ENCODE peak calls at places on chromosomes 1 and 21, in four cellular contexts. One of them, this sample, is unnamed.

GRCh38 chr1:192445849-192446489 is 129.2 kb downstream of the RGS21 start:
- DNase-seq in head of caudate nucleus: peak
- DNase-seq in esophagus squamous epithelium: no peak
- DNase-seq in activated T-cell treated with anti-CD3 and anti-CD28 coated beads, Interleukin-2, amount 50 U/mL, for 72 hours: peak
- DNase-seq in this sample: no peak

GRCh38 chr1:10848109-10848684 is 51.8 kb upstream of the CASZ1 start:
- DNase-seq in head of caudate nucleus: no peak
- DNase-seq in esophagus squamous epithelium: no peak
- DNase-seq in activated T-cell treated with anti-CD3 and anti-CD28 coated beads, Interleukin-2, amount 50 U/mL, for 72 hours: no peak
- DNase-seq in this sample: no peak

GRCh38 chr1:25694167-25694566 is 77.6 kb downstream of the MAN1C1 start:
- DNase-seq in head of caudate nucleus: no peak
- DNase-seq in esophagus squamous epithelium: no peak
- DNase-seq in activated T-cell treated with anti-CD3 and anti-CD28 coated beads, Interleukin-2, amount 50 U/mL, for 72 hours: no peak
- DNase-seq in this sample: peak

GRCh38 chr1:154423303-154423987 is 18.3 kb downstream of the IL6R start:
- DNase-seq in head of caudate nucleus: peak
- DNase-seq in esophagus squamous epithelium: no peak
- DNase-seq in activated T-cell treated with anti-CD3 and anti-CD28 coated beads, Interleukin-2, amount 50 U/mL, for 72 hours: peak
- DNase-seq in this sample: no peak

GRCh38 chr21:45253180-45253579 is 34.5 kb downstream of the POFUT2 start:
- DNase-seq in head of caudate nucleus: no peak
- DNase-seq in esophagus squamous epithelium: no peak
- DNase-seq in activated T-cell treated with anti-CD3 and anti-CD28 coated beads, Interleukin-2, amount 50 U/mL, for 72 hours: no peak
- DNase-seq in this sample: no peak

GRCh38 chr1:223776075-223776814 is 63.9 kb downstream of the CAPN2 start:
- DNase-seq in head of caudate nucleus: no peak
- DNase-seq in esophagus squamous epithelium: no peak
- DNase-seq in activated T-cell treated with anti-CD3 and anti-CD28 coated beads, Interleukin-2, amount 50 U/mL, for 72 hours: peak
- DNase-seq in this sample: no peak

GRCh38 chr1:4853930-4854329 is 199.5 kb downstream of the AJAP1 start:
- DNase-seq in head of caudate nucleus: no peak
- DNase-seq in esophagus squamous epithelium: no peak
- DNase-seq in activated T-cell treated with anti-CD3 and anti-CD28 coated beads, Interleukin-2, amount 50 U/mL, for 72 hours: no peak
- DNase-seq in this sample: no peak

GRCh38 chr1:94068831-94069648 is 51.9 kb downstream of the ABCA4 start:
- DNase-seq in head of caudate nucleus: no peak
- DNase-seq in esophagus squamous epithelium: no peak
- DNase-seq in activated T-cell treated with anti-CD3 and anti-CD28 coated beads, Interleukin-2, amount 50 U/mL, for 72 hours: no peak
- DNase-seq in this sample: no peak

GRCh38 chr21:29155118-29155932 is 24.9 kb downstream of the MAP3K7CL start:
- DNase-seq in head of caudate nucleus: peak
- DNase-seq in esophagus squamous epithelium: no peak
- DNase-seq in activated T-cell treated with anti-CD3 and anti-CD28 coated beads, Interleukin-2, amount 50 U/mL, for 72 hours: no peak
- DNase-seq in this sample: no peak

GRCh38 chr1:42780176-42780575 is 4.6 kb upstream of the TMEM269 start:
- DNase-seq in head of caudate nucleus: no peak
- DNase-seq in esophagus squamous epithelium: no peak
- DNase-seq in activated T-cell treated with anti-CD3 and anti-CD28 coated beads, Interleukin-2, amount 50 U/mL, for 72 hours: no peak
- DNase-seq in this sample: no peak

GRCh38 chr1:53278294-53278693 is 40.0 kb upstream of the MAGOH start:
- DNase-seq in head of caudate nucleus: peak
- DNase-seq in esophagus squamous epithelium: no peak
- DNase-seq in activated T-cell treated with anti-CD3 and anti-CD28 coated beads, Interleukin-2, amount 50 U/mL, for 72 hours: peak
- DNase-seq in this sample: no peak

GRCh38 chr1:56045062-56045461 is 534.3 kb downstream of the PLPP3 start:
- DNase-seq in head of caudate nucleus: no peak
- DNase-seq in esophagus squamous epithelium: no peak
- DNase-seq in activated T-cell treated with anti-CD3 and anti-CD28 coated beads, Interleukin-2, amount 50 U/mL, for 72 hours: no peak
- DNase-seq in this sample: no peak

GRCh38 chr1:185720633-185721272 is 13.4 kb upstream of the HMCN1 start:
- DNase-seq in head of caudate nucleus: no peak
- DNase-seq in esophagus squamous epithelium: no peak
- DNase-seq in activated T-cell treated with anti-CD3 and anti-CD28 coated beads, Interleukin-2, amount 50 U/mL, for 72 hours: no peak
- DNase-seq in this sample: no peak

GRCh38 chr1:56540467-56540866 is 38.9 kb downstream of the PLPP3 start:
- DNase-seq in head of caudate nucleus: no peak
- DNase-seq in esophagus squamous epithelium: no peak
- DNase-seq in activated T-cell treated with anti-CD3 and anti-CD28 coated beads, Interleukin-2, amount 50 U/mL, for 72 hours: no peak
- DNase-seq in this sample: no peak

GRCh38 chr1:61173118-61173517 is 90.8 kb downstream of the NFIA start:
- DNase-seq in head of caudate nucleus: no peak
- DNase-seq in esophagus squamous epithelium: no peak
- DNase-seq in activated T-cell treated with anti-CD3 and anti-CD28 coated beads, Interleukin-2, amount 50 U/mL, for 72 hours: no peak
- DNase-seq in this sample: no peak

This sample was measured in thoracic aorta.